ENCODE peak calls at places on chromosomes 7 and 10, in ten cellular contexts. C, I, N, E, Z, G, S, O, V and W are unnamed samples.

GRCh38 chr7:104956753-104957450 is 57.1 kb upstream of the KMT2E start:
- DNase-seq in C (peak; percentile 94), I (peak; percentile 97), N (no peak), E (no peak), Z (no peak), G (no peak), S (no peak), O (peak; percentile 61), V (no peak), W (no peak)

GRCh38 chr10:119737827-119738226 is 12.0 kb downstream of the INPP5F start:
- DNase-seq in C (peak; percentile 77), I (peak; percentile 67), N (no peak), E (no peak), Z (no peak), G (peak; percentile 40), S (no peak), O (peak; percentile 77), V (peak; percentile 43), W (peak; percentile 51)

GRCh38 chr7:116546916-116547315 is 22.1 kb downstream of the CAV1 start:
- DNase-seq in C (no peak), I (no peak), N (no peak), E (no peak), Z (no peak), G (no peak), S (no peak), O (no peak), V (no peak), W (no peak)

GRCh38 chr10:35789996-35790395 is 147.9 kb upstream of the FZD8 start:
- DNase-seq in C (peak; percentile 46), I (no peak), N (no peak), E (no peak), Z (no peak), G (no peak), S (no peak), O (no peak), V (no peak), W (no peak)

GRCh38 chr7:129362528-129362927 is 71.7 kb upstream of the STRIP2 start:
- DNase-seq in C (no peak), I (no peak), N (no peak), E (no peak), Z (no peak), G (no peak), S (no peak), O (no peak), V (no peak), W (no peak)

GRCh38 chr10:6171891-6172354 is 30.8 kb upstream of the PFKFB3 start:
- DNase-seq in C (peak; percentile 95), I (peak; percentile 89), N (no peak), E (no peak), Z (no peak), G (peak; percentile 42), S (no peak), O (peak; percentile 91), V (no peak), W (no peak)

GRCh38 chr10:71774916-71775702 is 1.8 kb upstream of the VSIR start:
- DNase-seq in C (no peak), I (no peak), N (no peak), E (no peak), Z (no peak), G (no peak), S (peak; percentile 58), O (peak; percentile 53), V (no peak), W (peak; percentile 85)

GRCh38 chr7:148290451-148291005 is 300.0 kb upstream of the C7orf33 start:
- DNase-seq in C (no peak), I (no peak), N (no peak), E (no peak), Z (no peak), G (no peak), S (no peak), O (no peak), V (peak; percentile 83), W (no peak)

GRCh38 chr7:141462958-141463357 is 88.3 kb upstream of the AGK start:
- DNase-seq in C (no peak), I (no peak), N (no peak), E (no peak), Z (no peak), G (no peak), S (no peak), O (no peak), V (no peak), W (no peak)

GRCh38 chr7:66697451-66698438 is 42.8 kb upstream of the RABGEF1 start:
- DNase-seq in C (peak; percentile 14), I (peak; percentile 83), N (no peak), E (no peak), Z (no peak), G (no peak), S (no peak), O (peak; percentile 62), V (peak; percentile 60), W (no peak)

GRCh38 chr10:16182688-16183087 is 254.1 kb upstream of the PTER start:
- DNase-seq in C (no peak), I (no peak), N (no peak), E (no peak), Z (no peak), G (no peak), S (no peak), O (no peak), V (no peak), W (no peak)

GRCh38 chr10:132419631-132420468 is 22.9 kb downstream of the PWWP2B start:
- DNase-seq in C (no peak), I (no peak), N (no peak), E (no peak), Z (no peak), G (no peak), S (no peak), O (peak; percentile 29), V (no peak), W (no peak)

GRCh38 chr7:55774327-55775050 is 88.1 kb downstream of the SEPTIN14 start:
- DNase-seq in C (no peak), I (no peak), N (no peak), E (no peak), Z (no peak), G (no peak), S (no peak), O (no peak), V (peak; percentile 98), W (no peak)

GRCh38 chr10:14952851-14953451 is 945 bp downstream of the DCLRE1C start:
- DNase-seq in C (no peak), I (no peak), N (no peak), E (no peak), Z (no peak), G (no peak), S (no peak), O (no peak), V (peak; percentile 36), W (no peak)

GRCh38 chr10:86348321-86349210 is 18.0 kb downstream of the GRID1 start:
- DNase-seq in C (no peak), I (no peak), N (no peak), E (no peak), Z (no peak), G (no peak), S (peak; percentile 86), O (peak; percentile 7), V (no peak), W (no peak)